ENCODE peak calls at places on chromosomes 6 and 20, in nine cellular contexts. W, M, C, Q, U, E, Y, R and H are unnamed samples.

GRCh38 chr20:56352656-56353055 is 6.1 kb upstream of the FAM210B start:
- DNase-seq in C (no peak), Y (peak; percentile 55), W (no peak), E (no peak), Q (no peak), R (no peak), U (no peak), M (no peak), H (no peak)

GRCh38 chr6:151191477-151191995 is 48.2 kb upstream of the AKAP12 start:
- DNase-seq in C (no peak), R (no peak), M (no peak), W (no peak), E (no peak), Y (no peak), U (no peak), Q (no peak), H (no peak)

GRCh38 chr6:111417181-111417585 is 65.8 kb downstream of the REV3L start:
- DNase-seq in R (no peak), C (peak; percentile 78), U (peak; percentile 20), Y (no peak), E (no peak), M (no peak), Q (peak; percentile 57), W (no peak), H (no peak)

GRCh38 chr6:128161263-128161662 is 260.4 kb upstream of the THEMIS start:
- DNase-seq in R (no peak), Q (no peak), U (no peak), C (no peak), M (no peak), Y (no peak), E (no peak), W (no peak), H (no peak)

GRCh38 chr20:40314278-40314677 is 374.8 kb downstream of the MAFB start:
- DNase-seq in Q (no peak), C (no peak), R (no peak), E (no peak), W (no peak), Y (no peak), M (no peak), U (no peak), H (no peak)

GRCh38 chr6:168943231-168943905 is 310.3 kb downstream of the THBS2 start:
- DNase-seq in C (no peak), W (no peak), Q (no peak), E (no peak), R (no peak), Y (no peak), M (no peak), U (no peak), H (no peak)

GRCh38 chr6:15504581-15505350 is 158.1 kb downstream of the DTNBP1 start:
- DNase-seq in Q (peak; percentile 45), U (peak; percentile 89), E (no peak), M (no peak), C (peak; percentile 38), R (peak; percentile 22), W (no peak), Y (peak; percentile 92), H (no peak)

GRCh38 chr20:37294262-37294981 is 5.0 kb downstream of the MANBAL start:
- DNase-seq in M (no peak), R (no peak), Y (peak; percentile 62), C (no peak), W (no peak), U (no peak), E (no peak), Q (no peak), H (no peak)

GRCh38 chr6:69631552-69632346 is 165.1 kb downstream of the LMBRD1 start:
- DNase-seq in M (no peak), W (no peak), E (no peak), R (no peak), Y (no peak), U (no peak), Q (no peak), C (peak; percentile 3), H (no peak)

GRCh38 chr20:45304464-45304999 is 2.1 kb upstream of the RBPJL start:
- DNase-seq in U (no peak), Y (no peak), M (no peak), W (no peak), E (no peak), R (no peak), C (no peak), Q (no peak), H (no peak)

GRCh38 chr20:37944456-37944981 is 41.6 kb downstream of the VSTM2L start:
- DNase-seq in E (no peak), Q (no peak), R (no peak), Y (no peak), W (no peak), U (no peak), M (no peak), C (no peak), H (no peak)

GRCh38 chr6:87012743-87013142 is 75.4 kb downstream of the HTR1E start:
- DNase-seq in R (no peak), W (no peak), C (no peak), E (no peak), M (no peak), U (no peak), Q (no peak), Y (no peak), H (no peak)

GRCh38 chr20:57834306-57834863 is 124.6 kb upstream of the PMEPA1 start:
- DNase-seq in Q (no peak), Y (no peak), W (no peak), C (no peak), M (no peak), R (no peak), E (no peak), U (no peak), H (no peak)

GRCh38 chr6:15462717-15463525 is 199.9 kb downstream of the DTNBP1 start:
- DNase-seq in W (no peak), E (no peak), Y (peak; percentile 39), C (no peak), R (no peak), M (no peak), Q (no peak), U (no peak), H (no peak)

GRCh38 chr6:39753745-39754084 is 28.5 kb upstream of the KIF6 start:
- DNase-seq in M (no peak), U (peak; percentile 35), Q (no peak), Y (no peak), C (no peak), E (no peak), W (no peak), R (no peak), H (no peak)

GRCh38 chr20:49260218-49260617 is 17.6 kb downstream of the ZNFX1 start:
- DNase-seq in C (no peak), E (no peak), U (no peak), Y (no peak), R (no peak), Q (no peak), M (no peak), W (no peak), H (no peak)

GRCh38 chr20:23299673-23300050 is 50.9 kb upstream of the NXT1 start:
- DNase-seq in C (no peak), E (no peak), M (no peak), U (no peak), R (no peak), W (no peak), Y (no peak), Q (no peak), H (no peak)

GRCh38 chr6:135254471-135254870 is 73.4 kb downstream of the MYB start:
- DNase-seq in Y (no peak), R (no peak), U (no peak), W (no peak), E (no peak), Q (no peak), C (no peak), M (no peak), H (no peak)